ENCODE peak calls at places on chromosomes 4 and X, in ten cellular contexts. E, X, B, Q, J, T, C, M, S and N are unnamed samples.

GRCh38 chr4:87278335-87278794 is 44.3 kb downstream of the HSD17B13 start:
- DNase-seq in J (no peak), B (no peak), Q (no peak), X (peak; percentile 54), T (no peak), M (no peak), S (no peak), E (no peak), C (no peak), N (no peak)

GRCh38 chr4:152255437-152255836 is 280.5 kb downstream of the FBXW7 start:
- DNase-seq in Q (no peak), J (peak; percentile 20), B (no peak), X (no peak), E (no peak), T (no peak), S (no peak), M (peak; percentile 63), C (peak; percentile 27), N (peak; percentile 59)

GRCh38 chrX:30283456-30284200 is 25.6 kb downstream of the NR0B1 start:
- DNase-seq in E (no peak), C (peak; percentile 93), M (no peak), S (peak; percentile 28), T (no peak), Q (no peak), J (no peak), X (no peak), B (no peak), N (no peak)

GRCh38 chr4:17103231-17103630 is 204.8 kb upstream of the LDB2 start:
- DNase-seq in E (no peak), C (peak; percentile 95), X (no peak), J (no peak), Q (no peak), S (no peak), M (no peak), B (no peak), T (no peak), N (no peak)

GRCh38 chr4:78543424-78544238 is 7.9 kb upstream of the ANXA3 start:
- DNase-seq in T (no peak), B (no peak), C (no peak), Q (no peak), X (no peak), M (no peak), E (no peak), S (no peak), J (no peak), N (no peak)

GRCh38 chr4:29310252-29310651 is 1409.9 kb upstream of the PCDH7 start:
- DNase-seq in Q (no peak), E (no peak), C (peak; percentile 28), M (no peak), J (no peak), T (no peak), X (no peak), B (no peak), S (no peak), N (no peak)

GRCh38 chrX:154449618-154450017 is 5.7 kb downstream of the FAM50A start:
- DNase-seq in E (no peak), B (no peak), Q (no peak), S (no peak), C (no peak), M (no peak), T (no peak), J (no peak), X (no peak), N (no peak)

GRCh38 chr4:186563761-186564160 is 8.4 kb upstream of the MTNR1A start:
- DNase-seq in J (no peak), E (no peak), Q (no peak), B (no peak), X (no peak), M (no peak), S (no peak), C (no peak), T (no peak), N (no peak)

GRCh38 chr4:184039963-184040383 is 134.9 kb downstream of the STOX2 start:
- DNase-seq in S (no peak), T (no peak), B (no peak), Q (peak; percentile 41), E (peak; percentile 69), M (no peak), J (no peak), X (no peak), C (no peak), N (no peak)

GRCh38 chr4:30716671-30717207 is 3.4 kb upstream of the PCDH7 start:
- DNase-seq in X (no peak), T (no peak), E (no peak), B (no peak), J (no peak), M (no peak), C (no peak), Q (no peak), S (no peak), N (peak; percentile 24)

GRCh38 chrX:64321507-64321906 is 73.7 kb downstream of the MTMR8 start:
- DNase-seq in C (no peak), S (no peak), T (no peak), M (no peak), Q (no peak), J (no peak), X (no peak), E (no peak), B (no peak), N (no peak)

GRCh38 chr4:81003549-81004240 is 26.8 kb upstream of the BMP3 start:
- DNase-seq in B (no peak), C (no peak), M (peak; percentile 75), X (no peak), T (no peak), S (no peak), E (no peak), Q (no peak), J (no peak), N (no peak)

GRCh38 chrX:109716431-109717028 is 16.5 kb downstream of the ACSL4 start:
- DNase-seq in T (no peak), C (peak; percentile 31), B (no peak), M (no peak), J (no peak), E (no peak), Q (no peak), X (no peak), S (no peak), N (no peak)

DNA sequence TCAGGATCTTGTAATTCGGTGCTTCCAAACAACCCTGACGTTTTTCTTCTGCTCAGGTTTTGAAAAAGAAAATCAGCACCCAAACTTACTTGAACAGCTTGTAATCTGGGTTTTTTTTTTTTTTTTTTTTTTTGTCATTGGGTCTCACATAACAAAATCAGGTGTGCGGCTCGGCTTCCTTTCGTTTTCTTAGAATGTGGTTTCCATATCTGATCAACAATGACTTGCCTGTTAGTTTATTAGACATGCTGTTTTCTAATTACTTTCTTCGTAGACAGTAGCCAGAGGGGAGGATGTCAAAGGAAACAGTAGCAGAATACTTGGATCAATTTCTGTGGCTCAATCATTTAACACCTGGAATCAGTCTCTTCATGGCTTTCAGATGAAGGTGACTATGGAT is 890 bp upstream of the FREM3 start:
- DNase-seq in M (no peak), X (no peak), T (no peak), C (no peak), B (no peak), Q (no peak), J (no peak), S (no peak), E (no peak), N (no peak)
- H3K27ac ChIP-seq in M (no peak overlapping the region), X (no peak overlapping the region), T (no peak overlapping the region), C (no peak overlapping the region), B (no peak overlapping the region), Q (no peak overlapping the region), J (no peak overlapping the region), S (no peak overlapping the region), E (no peak overlapping the region), N (no peak overlapping the region)

DNA sequence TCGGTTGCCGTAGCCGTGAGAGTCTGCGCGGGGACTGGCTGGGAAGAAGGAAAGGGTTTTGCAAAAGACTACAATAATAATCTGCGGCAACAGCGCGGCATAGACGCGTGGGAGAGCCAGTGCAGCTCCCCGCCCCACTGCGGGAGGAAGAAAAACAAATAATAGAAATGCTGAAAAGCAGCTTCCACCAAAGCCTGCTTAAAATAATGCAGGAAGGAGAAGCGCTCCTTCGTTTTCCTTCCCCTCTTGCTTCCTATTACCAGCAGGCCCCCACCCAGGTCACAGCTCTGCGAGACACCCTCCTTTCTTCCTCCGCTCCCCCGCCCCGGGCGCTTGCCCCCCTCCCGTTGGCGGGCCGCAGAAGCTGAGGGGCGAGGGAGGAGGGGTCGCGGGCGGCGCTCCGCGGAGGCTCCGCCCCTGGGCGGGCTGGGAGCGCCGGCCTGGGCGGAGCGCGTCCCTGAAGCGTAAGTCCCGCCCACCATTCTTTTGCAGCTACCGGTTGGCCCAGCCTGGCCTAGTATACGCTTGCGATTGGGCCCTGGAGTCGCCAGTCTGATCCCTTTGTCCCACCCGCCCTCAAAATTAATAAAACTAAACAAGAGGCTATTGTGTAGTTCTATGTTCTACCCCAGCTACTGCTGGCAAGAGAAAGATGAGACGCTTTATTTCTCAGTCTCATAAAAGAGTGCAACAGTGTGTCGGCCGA is 636 bp upstream of the AMOT start:
- DNase-seq in J (peak; percentile 73), T (peak; percentile 83), S (peak; percentile 82), X (peak; percentile 81), Q (peak; percentile 86), E (peak; percentile 93), B (peak; percentile 82), M (no peak), C (peak; percentile 87), N (peak; percentile 77)
- TF ChIP-seq POLR2A in J (peak; percentile 42), T (no peak), S (no peak), X (no peak), Q (no peak), E (no peak), B (no peak), M (no peak), C (no peak), N (no peak)

DNA sequence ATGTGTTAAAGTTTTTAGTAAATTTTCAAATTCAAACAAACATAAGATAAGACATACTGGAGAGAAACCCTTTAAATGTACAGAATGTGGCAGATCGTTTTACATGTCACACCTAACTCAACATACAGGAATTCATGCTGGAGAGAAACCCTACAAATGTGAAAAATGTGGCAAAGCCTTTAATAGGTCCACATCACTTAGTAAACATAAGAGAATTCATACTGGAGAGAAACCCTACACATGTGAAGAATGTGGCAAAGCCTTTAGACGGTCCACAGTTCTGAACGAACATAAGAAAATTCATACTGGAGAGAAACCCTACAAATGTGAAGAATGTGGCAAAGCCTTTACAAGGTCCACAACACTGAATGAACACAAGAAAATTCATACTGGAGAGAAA is 32.8 kb downstream of the ZNF595 start:
- DNase-seq in C (no peak), E (no peak), M (no peak), Q (no peak), S (no peak), J (no peak), X (no peak), T (no peak), B (no peak), N (no peak)
- H3K9me3 ChIP-seq in C (peaks cover 55% of the 10 kb centered on the region), E (peaks cover 98% of the 10 kb centered on the region), M (peaks cover 7% of the 10 kb centered on the region), Q (peaks cover 98% of the 10 kb centered on the region), S (peaks cover 91% of the 10 kb centered on the region), J (peaks cover 6% of the 10 kb centered on the region), X (peaks cover 90% of the 10 kb centered on the region), T (peaks cover 100% of the 10 kb centered on the region), B (peaks cover 80% of the 10 kb centered on the region), N (peaks cover 31% of the 10 kb centered on the region)

DNA sequence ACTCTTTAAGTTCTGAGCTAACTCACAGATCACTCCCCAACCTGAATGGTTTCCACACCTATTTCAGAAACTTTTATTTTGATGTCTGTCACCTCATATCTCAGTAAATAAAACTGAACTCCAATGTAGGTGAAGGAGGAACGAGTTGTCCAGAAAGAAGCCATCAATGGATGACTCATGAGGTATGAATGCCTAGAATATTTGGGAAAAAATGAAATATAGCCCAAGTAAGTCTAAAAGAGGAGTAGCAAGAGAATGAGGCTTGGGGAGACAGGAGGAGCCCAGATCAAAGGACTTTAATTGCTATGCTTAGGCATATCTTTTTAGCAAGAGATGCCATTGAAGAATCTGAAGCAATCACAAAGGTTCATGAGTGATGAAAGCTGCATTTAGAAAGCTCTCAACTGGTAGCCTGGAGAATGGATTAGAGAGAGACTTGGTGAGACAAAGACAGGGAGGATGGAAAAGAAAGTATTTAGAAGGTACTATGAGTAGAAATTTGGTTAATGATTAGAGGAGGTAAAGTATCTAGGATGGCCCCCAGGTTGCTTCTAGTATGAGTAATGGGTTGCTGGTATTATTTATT is 39.3 kb downstream of the NOCT start:
- DNase-seq in E (no peak), X (no peak), T (no peak), B (no peak), J (no peak), M (no peak), C (peak; percentile 26), S (no peak), Q (no peak), N (no peak)
- H3K27ac ChIP-seq in E (no peak overlapping the region), X (no peak overlapping the region), T (no peak overlapping the region), B (no peak overlapping the region), J (no peak overlapping the region), M (no peak overlapping the region), C (no peak overlapping the region), S (no peak overlapping the region), Q (no peak overlapping the region), N (no peak overlapping the region)